ENCODE peak calls at places on chromosomes 7 and 10, in four cellular contexts. C, K, D and H are unnamed samples.

GRCh38 chr10:16930540-16930939 is 113.3 kb upstream of the RSU1 start:
- DNase-seq in C (no peak), K (no peak), D (no peak), H (no peak)

GRCh38 chr10:53771701-53772100 is 999.1 kb upstream of the MBL2 start:
- DNase-seq in C (no peak), K (no peak), D (no peak), H (no peak)

GRCh38 chr10:111430070-111430469 is 353.2 kb downstream of the ADRA2A start:
- DNase-seq in C (no peak), K (no peak), D (no peak), H (no peak)

GRCh38 chr7:41825927-41826480 is 123.1 kb upstream of the INHBA start:
- DNase-seq in C (no peak), K (no peak), D (no peak), H (no peak)

GRCh38 chr7:139725843-139726484 is 51.8 kb downstream of the HIPK2 start:
- DNase-seq in C (no peak), K (no peak), D (no peak), H (no peak)

GRCh38 chr7:100570954-100571828 is 2.5 kb downstream of the SAP25 start:
- DNase-seq in C (no peak), K (no peak), D (peak; percentile 78), H (no peak)

GRCh38 chr10:89600041-89600440 is 45.0 kb downstream of the PANK1 start:
- DNase-seq in C (no peak), K (no peak), D (no peak), H (no peak)

GRCh38 chr10:113158183-113158582 is 208.1 kb downstream of the TCF7L2 start:
- DNase-seq in C (no peak), K (no peak), D (peak; percentile 70), H (no peak)

GRCh38 chr10:31687545-31688482 is 240.8 kb downstream of the ARHGAP12 start:
- DNase-seq in C (no peak), K (no peak), D (no peak), H (no peak)

GRCh38 chr7:92513167-92513902 is 15.0 kb downstream of the PEX1 start:
- DNase-seq in C (no peak), K (no peak), D (no peak), H (no peak)

GRCh38 chr7:67377939-67378862 is 381.6 kb downstream of the TYW1 start:
- DNase-seq in C (no peak), K (peak; percentile 40), D (peak; percentile 88), H (no peak)

GRCh38 chr10:71748671-71749191 is 24.6 kb downstream of the VSIR start:
- DNase-seq in C (no peak), K (peak; percentile 49), D (peak; percentile 80), H (no peak)

GRCh38 chr10:94274142-94274787 is 88.5 kb downstream of the NOC3L start:
- DNase-seq in C (no peak), K (peak; percentile 42), D (no peak), H (no peak)

GRCh38 chr10:62056219-62056618 is 154.7 kb downstream of the ARID5B start:
- DNase-seq in C (no peak), K (no peak), D (no peak), H (no peak)
- H3K36me3 ChIP-seq in C (peaks cover 10% of the 10 kb centered on the region), K (peaks cover 59% of the 10 kb centered on the region), D (no peaks in the 10 kb centered on the region), H (peaks cover 5% of the 10 kb centered on the region)

GRCh38 chr7:124924906-124925305 is 4.7 kb downstream of the POT1 start:
- DNase-seq in C (no peak), K (no peak), D (no peak), H (no peak)
- H3K4me3 ChIP-seq in C (no peak overlapping the region), K (no peak overlapping the region), D (no peak overlapping the region), H (no peak overlapping the region)

GRCh38 chr10:86436963-86437362 is 70.4 kb upstream of the GRID1 start:
- DNase-seq in C (no peak), K (no peak), D (no peak), H (no peak)
- H3K36me3 ChIP-seq in C (peaks cover 11% of the 10 kb centered on the region), K (peaks cover 79% of the 10 kb centered on the region), D (peaks cover 13% of the 10 kb centered on the region), H (peaks cover 3% of the 10 kb centered on the region)

DNA sequence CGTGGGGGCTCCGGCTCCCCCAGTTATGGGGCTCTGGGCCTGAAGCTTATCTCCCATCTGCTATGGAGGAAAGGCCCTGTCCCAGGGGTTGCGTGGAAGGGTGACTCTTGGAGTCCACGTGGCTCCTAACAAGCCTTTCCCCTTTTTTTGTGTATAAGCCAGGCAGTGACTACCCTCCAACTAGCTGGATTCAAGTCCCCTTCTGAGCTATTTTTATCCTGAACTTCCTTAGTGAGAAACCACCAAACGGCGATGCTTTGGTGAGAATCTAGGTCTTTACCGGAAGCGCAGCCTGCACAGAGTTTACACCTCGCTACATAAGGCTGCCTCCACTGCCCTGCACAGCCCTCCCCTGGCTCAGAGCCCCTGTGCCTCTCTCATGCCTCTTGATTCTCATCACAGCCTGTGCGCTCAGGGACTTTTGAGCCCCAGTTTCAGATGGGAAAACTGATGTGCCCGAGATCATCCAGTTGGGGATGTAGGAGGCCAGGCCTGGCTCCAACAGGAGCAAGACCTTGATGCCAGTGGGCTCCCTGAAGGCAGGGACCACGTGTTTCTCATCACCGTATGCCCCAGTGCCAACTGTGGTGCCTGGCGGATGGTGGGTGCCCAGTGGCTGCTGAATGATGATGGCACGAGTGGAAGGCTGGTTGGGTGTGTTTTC is 102.3 kb upstream of the PPIF start:
- DNase-seq in C (no peak), K (no peak), D (no peak), H (no peak)
- H3K4me3 ChIP-seq in C (no peak overlapping the region), K (no peak overlapping the region), D (no peak overlapping the region), H (no peak overlapping the region)

GRCh38 chr10:99834410-99834809 is 52.0 kb downstream of the ABCC2 start:
- DNase-seq in C (peak; percentile 46), K (no peak), D (no peak), H (peak; percentile 37)
- H3K36me3 ChIP-seq in C (peaks cover 4% of the 10 kb centered on the region), K (peaks cover 26% of the 10 kb centered on the region), D (no peaks in the 10 kb centered on the region), H (no peaks in the 10 kb centered on the region)

GRCh38 chr10:21514808-21515580 is 10.5 kb downstream of the SKIDA1 start:
- DNase-seq in C (no peak), K (no peak), D (no peak), H (no peak)
- H3K4me3 ChIP-seq in C (peak overlapping the region; percentile 6), K (no peak overlapping the region), D (peak overlapping the region; percentile 55), H (peak overlapping the region; percentile 60)

GRCh38 chr7:78691584-78691983 is 761.9 kb downstream of the MAGI2 start:
- DNase-seq in C (no peak), K (no peak), D (no peak), H (no peak)
- H3K36me3 ChIP-seq in C (no peaks in the 10 kb centered on the region), K (no peaks in the 10 kb centered on the region), D (no peaks in the 10 kb centered on the region), H (no peaks in the 10 kb centered on the region)